ENCODE peak calls at places on chromosomes 16 and 17, in six cellular contexts. P, I, T, A, O and X are unnamed samples.

GRCh38 chr17:49061524-49061943 is 64.3 kb downstream of the IGF2BP1 start:
- DNase-seq in P (no peak), I (no peak), T (no peak), A (peak), O (no peak), X (no peak)

GRCh38 chr16:69820926-69821541 is 58.9 kb downstream of the WWP2 start:
- DNase-seq in P (no peak), I (no peak), T (no peak), A (peak), O (no peak), X (no peak)

GRCh38 chr17:40415390-40415789 is 2.3 kb downstream of the TOP2A start:
- DNase-seq in P (no peak), I (no peak), T (no peak), A (peak), O (peak), X (no peak)

GRCh38 chr17:36525113-36525512 is 9.6 kb downstream of the MYO19 start:
- DNase-seq in P (no peak), I (no peak), T (no peak), A (no peak), O (peak), X (no peak)

GRCh38 chr17:39270923-39271322 is 45.2 kb upstream of the STAC2 start:
- DNase-seq in P (peak), I (peak), T (no peak), A (peak), O (peak), X (no peak)

GRCh38 chr17:60496051-60496450 is 30.0 kb downstream of the APPBP2 start:
- DNase-seq in P (no peak), I (no peak), T (no peak), A (no peak), O (no peak), X (no peak)

GRCh38 chr16:58506241-58507194 is 6.6 kb downstream of the NDRG4 start:
- DNase-seq in P (no peak), I (no peak), T (no peak), A (no peak), O (no peak), X (no peak)

GRCh38 chr17:77602062-77602746 is 356.3 kb upstream of the TNRC6C start:
- DNase-seq in P (peak), I (no peak), T (no peak), A (peak), O (peak), X (peak)

GRCh38 chr16:17173134-17173729 is 297.5 kb downstream of the XYLT1 start:
- DNase-seq in P (peak), I (no peak), T (no peak), A (no peak), O (peak), X (no peak)

GRCh38 chr16:2953706-2954105 is 10.4 kb upstream of the KREMEN2 start:
- DNase-seq in P (no peak), I (peak), T (no peak), A (no peak), O (no peak), X (no peak)